ENCODE peak calls at places on chromosomes 1 and 21, in eight cellular contexts. T, A, L, J, R, G, N and W are unnamed samples.

GRCh38 chr21:44513389-44514217 is 26.4 kb downstream of the KRTAP10-1 start:
- DNase-seq in L (no peak), G (no peak), A (no peak), T (no peak), J (no peak), R (no peak), N (no peak), W (no peak)

GRCh38 chr1:74356493-74356892 is 121.3 kb downstream of the TNNI3K start:
- DNase-seq in A (peak; percentile 54), N (no peak), J (no peak), R (no peak), G (peak; percentile 62), L (no peak), T (peak; percentile 34), W (no peak)

GRCh38 chr1:226432586-226433360 is 24.9 kb upstream of the PARP1 start:
- DNase-seq in N (no peak), A (no peak), G (no peak), R (no peak), T (no peak), L (no peak), J (no peak), W (no peak)

GRCh38 chr1:179083031-179083345 is 1.1 kb downstream of the TOR3A start:
- DNase-seq in G (peak; percentile 39), T (peak; percentile 47), A (no peak), R (no peak), L (no peak), N (no peak), J (no peak), W (peak; percentile 87)

GRCh38 chr1:180953791-180954721 is 41.4 kb downstream of the KIAA1614 start:
- DNase-seq in A (no peak), J (peak; percentile 44), R (peak; percentile 65), G (peak; percentile 12), N (peak; percentile 38), L (peak; percentile 9), T (peak; percentile 71), W (peak; percentile 97)

GRCh38 chr1:39275836-39276507 is 71.5 kb downstream of the MACF1 start:
- DNase-seq in N (no peak), R (no peak), A (no peak), G (no peak), J (no peak), L (no peak), T (peak; percentile 26), W (no peak)

GRCh38 chr1:3312310-3312734 is 142.1 kb upstream of the ARHGEF16 start:
- DNase-seq in T (no peak), A (no peak), R (no peak), L (no peak), G (no peak), J (no peak), N (no peak), W (peak; percentile 68)

GRCh38 chr1:184664042-184664659 is 90.5 kb downstream of the EDEM3 start:
- DNase-seq in J (peak; percentile 75), G (peak; percentile 57), T (peak; percentile 58), N (no peak), R (peak; percentile 79), L (no peak), A (peak; percentile 29), W (peak; percentile 89)

GRCh38 chr21:42330380-42331336 is 15.4 kb upstream of the TFF3 start:
- DNase-seq in J (no peak), R (no peak), T (no peak), L (no peak), N (no peak), A (no peak), G (no peak), W (no peak)

GRCh38 chr21:36813071-36813470 is 114.2 kb downstream of the SIM2 start:
- DNase-seq in L (no peak), A (no peak), N (no peak), J (no peak), G (no peak), T (no peak), R (no peak), W (no peak)

GRCh38 chr21:45792682-45793383 is 149.3 kb downstream of the PCBP3 start:
- DNase-seq in J (no peak), A (no peak), N (no peak), G (no peak), T (no peak), L (no peak), R (no peak), W (no peak)

GRCh38 chr1:150995896-150996295 is 10.8 kb downstream of the MINDY1 start:
- DNase-seq in T (no peak), R (peak; percentile 28), G (no peak), N (no peak), L (no peak), J (no peak), A (no peak), W (no peak)

GRCh38 chr1:205766038-205766437 is 9.2 kb downstream of the RAB29 start:
- DNase-seq in R (no peak), N (no peak), A (peak; percentile 14), T (peak; percentile 54), G (peak; percentile 72), J (no peak), L (no peak), W (peak; percentile 76)

GRCh38 chr21:38787461-38788274 is 18.1 kb upstream of the ETS2 start:
- DNase-seq in G (peak; percentile 76), L (no peak), J (no peak), T (peak; percentile 89), A (peak; percentile 51), N (no peak), R (no peak), W (peak; percentile 60)

GRCh38 chr1:185819798-185820197 is 85.6 kb downstream of the HMCN1 start:
- DNase-seq in T (no peak), L (no peak), N (no peak), R (no peak), A (no peak), J (no peak), G (no peak), W (no peak)

GRCh38 chr1:177021741-177022140 is 142.8 kb downstream of the ASTN1 start:
- DNase-seq in A (no peak), T (no peak), R (no peak), L (no peak), G (no peak), N (no peak), J (no peak), W (no peak)

GRCh38 chr1:176559474-176560390 is 96.8 kb downstream of the PAPPA2 start:
- DNase-seq in J (peak; percentile 62), N (no peak), L (no peak), R (no peak), T (peak; percentile 50), A (peak; percentile 9), G (peak; percentile 53), W (peak; percentile 85)

GRCh38 chr1:70411360-70411844 is 334 bp downstream of the CTH start:
- DNase-seq in A (no peak), J (no peak), N (no peak), T (peak; percentile 65), G (peak; percentile 39), R (peak; percentile 29), L (no peak), W (peak; percentile 72)

GRCh38 chr1:101976161-101976560 is 20.6 kb downstream of the OLFM3 start:
- DNase-seq in N (no peak), G (no peak), L (no peak), R (no peak), A (no peak), T (no peak), J (no peak), W (no peak)

GRCh38 chr1:101971309-101971708 is 25.4 kb downstream of the OLFM3 start:
- DNase-seq in A (no peak), L (no peak), R (no peak), G (peak; percentile 0), N (no peak), J (no peak), T (no peak), W (no peak)

GRCh38 chr1:101977266-101977665 is 19.5 kb downstream of the OLFM3 start:
- DNase-seq in G (no peak), A (no peak), R (no peak), J (no peak), T (no peak), L (no peak), N (no peak), W (no peak)

GRCh38 chr1:101975371-101975770 is 21.4 kb downstream of the OLFM3 start:
- DNase-seq in T (no peak), A (no peak), R (no peak), J (no peak), G (no peak), L (no peak), N (no peak), W (no peak)

GRCh38 chr1:101974599-101975225 is 22.0 kb downstream of the OLFM3 start:
- DNase-seq in N (no peak), J (no peak), R (no peak), G (no peak), L (no peak), A (no peak), T (no peak), W (no peak)
- H3K27ac ChIP-seq in N (no peak overlapping the region), J (no peak overlapping the region), R (no peak overlapping the region), G (no peak overlapping the region), L (no peak overlapping the region), A (no peak overlapping the region), T (no peak overlapping the region), W (no peak overlapping the region)

GRCh38 chr1:239931341-239931740 is 160.3 kb upstream of the FMN2 start:
- DNase-seq in R (no peak), A (no peak), L (no peak), N (no peak), G (no peak), T (no peak), J (no peak), W (no peak)
- TF ChIP-seq CTCF in R (no peak), A (no peak), L (no peak), N (no peak), G (no peak), T (no peak), J (no peak), W (no peak)

DNA sequence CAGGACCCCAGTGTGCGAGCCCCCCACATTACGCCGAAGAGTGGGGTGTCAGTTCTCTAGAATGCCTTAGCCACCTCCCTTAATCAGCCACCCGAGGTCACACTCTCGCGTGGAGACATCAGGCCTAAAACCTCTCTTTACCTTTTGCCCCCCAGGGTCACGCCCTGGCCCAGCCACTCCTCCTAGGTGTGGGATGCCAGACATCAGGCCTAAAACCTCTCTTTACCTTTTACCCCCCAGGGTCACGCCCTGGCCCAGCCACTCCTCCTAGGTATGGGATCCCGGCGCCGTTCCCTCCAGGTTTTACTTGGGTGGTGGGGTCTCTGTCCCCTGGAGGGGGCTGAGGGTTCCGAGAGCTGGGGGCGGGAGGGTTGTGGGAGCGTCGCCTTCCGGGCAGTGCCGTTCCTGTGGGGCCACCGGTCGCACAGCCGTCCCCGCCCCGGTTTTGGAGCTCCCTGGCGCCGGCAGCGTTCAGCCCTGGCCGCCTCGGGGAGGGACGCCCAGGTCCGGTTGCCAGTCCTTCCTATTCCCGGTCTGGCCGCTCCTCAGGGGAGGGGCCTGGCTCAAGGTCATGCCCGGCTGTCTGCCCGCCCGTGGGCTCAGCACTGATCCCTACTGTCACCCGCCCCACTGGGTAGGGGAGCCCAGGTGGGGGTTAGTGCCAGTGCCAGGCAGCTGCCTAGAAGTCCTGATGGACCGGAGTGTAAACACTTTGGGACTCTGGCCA is 882 bp downstream of the VPS13D start:
- DNase-seq in A (no peak), R (peak; percentile 60), G (no peak), T (peak; percentile 29), J (peak; percentile 56), L (no peak), N (no peak), W (peak; percentile 93)
- H3K27ac ChIP-seq in A (peak overlapping the region; percentile 60), R (peak overlapping the region; percentile 95), G (peak overlapping the region; percentile 24), T (peak overlapping the region; percentile 68), J (peak overlapping the region; percentile 96), L (peak overlapping the region; percentile 14), N (no peak overlapping the region), W (peak overlapping the region; percentile 68)

DNA sequence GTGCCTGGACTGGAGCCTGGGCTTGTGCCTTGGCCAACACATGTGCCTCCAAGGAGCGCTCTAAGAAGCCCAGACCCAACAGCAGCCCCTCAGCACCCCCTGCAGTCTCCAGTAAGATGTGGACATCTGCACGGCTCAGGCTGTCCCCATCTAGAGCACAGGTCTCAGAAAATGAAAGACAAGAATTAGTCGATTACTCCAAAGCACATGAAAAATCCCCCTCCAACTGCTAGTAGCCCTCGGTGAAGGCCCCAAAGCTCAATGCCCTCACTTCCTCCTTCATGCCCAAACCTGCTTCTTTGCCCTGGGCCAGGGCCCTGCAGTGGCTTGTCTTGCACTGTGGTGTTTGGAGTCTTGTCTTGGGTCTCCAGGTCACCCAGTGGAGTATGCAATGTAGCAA is 21.9 kb upstream of the ERO1B start:
- DNase-seq in N (no peak), T (no peak), A (no peak), R (no peak), J (no peak), G (no peak), L (peak; percentile 30), W (no peak)
- TF ChIP-seq CTCF in N (no peak), T (no peak), A (no peak), R (no peak), J (no peak), G (no peak), L (peak; percentile 50), W (no peak)